ENCODE peak calls at places on chromosomes 11 and 22, in six cellular contexts. B is kidney, S is PC-9, N is thyroid gland, X is body of pancreas, G is fibroblast of lung. A is an unnamed sample.
A peak's percentile ranks its signal among the peaks of the same experiment; 100 is the strongest.

GRCh38 chr22:32996702-32997101 is 61.5 kb downstream of the SYN3 start:
- DNase-seq in N (peak; percentile 26), X (no peak), S (peak; percentile 82), B (peak; percentile 83), G (peak; percentile 19), A (no peak)

GRCh38 chr11:45209904-45210699 is 63.7 kb downstream of the PRDM11 start:
- DNase-seq in B (peak; percentile 96), X (peak; percentile 63), G (peak; percentile 32), N (peak; percentile 96), S (no peak), A (no peak)

GRCh38 chr22:41656515-41656914 is 32.2 kb downstream of the SNU13 start:
- DNase-seq in G (no peak), B (no peak), S (no peak), X (no peak), N (no peak), A (no peak)

GRCh38 chr22:27719033-27719341 is 82.6 kb downstream of the MN1 start:
- DNase-seq in X (no peak), B (no peak), N (no peak), G (no peak), S (no peak), A (no peak)

GRCh38 chr11:71370895-71371673 is 77.1 kb downstream of the DHCR7 start:
- DNase-seq in N (no peak), X (no peak), B (no peak), G (no peak), S (no peak), A (no peak)

GRCh38 chr11:42555197-42555596 is 756.6 kb upstream of the API5 start:
- DNase-seq in S (no peak), X (no peak), B (no peak), G (peak; percentile 6), N (no peak), A (no peak)

GRCh38 chr22:36769541-36769940 is 6.4 kb downstream of the IFT27 start:
- DNase-seq in X (no peak), G (no peak), N (no peak), S (no peak), B (no peak), A (no peak)

GRCh38 chr11:117658809-117659208 is 138.2 kb downstream of the DSCAML1 start:
- DNase-seq in B (no peak), X (no peak), G (no peak), N (no peak), S (no peak), A (no peak)

GRCh38 chr11:1498262-1498661 is 11.7 kb upstream of the MOB2 start:
- DNase-seq in B (peak; percentile 13), X (no peak), N (no peak), S (no peak), G (no peak), A (no peak)

GRCh38 chr11:129090056-129090455 is 102.1 kb downstream of the ARHGAP32 start:
- DNase-seq in B (no peak), G (peak; percentile 80), S (no peak), X (no peak), N (no peak), A (no peak)

GRCh38 chr11:440065-441042 is 1.5 kb downstream of the ANO9 start:
- DNase-seq in X (no peak), G (no peak), N (no peak), B (peak; percentile 64), S (no peak), A (no peak)

GRCh38 chr11:103215812-103216211 is 106.6 kb downstream of the DYNC2H1 start:
- DNase-seq in G (peak; percentile 7), X (no peak), N (no peak), S (no peak), B (no peak), A (no peak)

GRCh38 chr11:2247496-2247895 is 22.9 kb downstream of the ASCL2 start:
- DNase-seq in X (no peak), S (no peak), G (no peak), N (no peak), B (no peak), A (no peak)

GRCh38 chr11:32643526-32643925 is 59.9 kb downstream of the EIF3M start:
- DNase-seq in G (peak; percentile 53), S (no peak), N (no peak), X (no peak), B (no peak), A (no peak)

GRCh38 chr11:102451041-102451692 is 1.4 kb downstream of the TMEM123 start:
- DNase-seq in B (no peak), X (no peak), G (no peak), S (no peak), N (no peak), A (no peak)

GRCh38 chr11:124194696-124195418 is 11.7 kb downstream of the OR10D3 start:
- DNase-seq in N (peak; percentile 44), S (peak; percentile 49), G (peak; percentile 28), X (peak; percentile 31), B (no peak), A (peak; percentile 68)

GRCh38 chr22:22769434-22770279 is 118.0 kb upstream of the IGLL5 start:
- DNase-seq in G (no peak), S (no peak), B (no peak), N (no peak), X (no peak), A (no peak)

GRCh38 chr11:105923814-105924213 is 98.2 kb downstream of the MSANTD4 start:
- DNase-seq in X (no peak), B (no peak), G (peak; percentile 76), S (no peak), N (no peak), A (no peak)

GRCh38 chr22:44802956-44803355 is 50.6 kb downstream of the ARHGAP8 start:
- DNase-seq in S (no peak), G (no peak), B (no peak), N (no peak), X (no peak), A (no peak)

GRCh38 chr22:44799077-44799931 is 46.9 kb downstream of the ARHGAP8 start:
- DNase-seq in X (no peak), G (no peak), B (peak; percentile 51), N (no peak), S (no peak), A (no peak)

GRCh38 chr22:44804327-44804726 is 52.0 kb downstream of the ARHGAP8 start:
- DNase-seq in G (no peak), S (no peak), N (no peak), X (no peak), B (no peak), A (no peak)

GRCh38 chr22:44802071-44802700 is 49.8 kb downstream of the ARHGAP8 start:
- DNase-seq in S (no peak), B (no peak), G (no peak), X (no peak), N (no peak), A (no peak)

DNA sequence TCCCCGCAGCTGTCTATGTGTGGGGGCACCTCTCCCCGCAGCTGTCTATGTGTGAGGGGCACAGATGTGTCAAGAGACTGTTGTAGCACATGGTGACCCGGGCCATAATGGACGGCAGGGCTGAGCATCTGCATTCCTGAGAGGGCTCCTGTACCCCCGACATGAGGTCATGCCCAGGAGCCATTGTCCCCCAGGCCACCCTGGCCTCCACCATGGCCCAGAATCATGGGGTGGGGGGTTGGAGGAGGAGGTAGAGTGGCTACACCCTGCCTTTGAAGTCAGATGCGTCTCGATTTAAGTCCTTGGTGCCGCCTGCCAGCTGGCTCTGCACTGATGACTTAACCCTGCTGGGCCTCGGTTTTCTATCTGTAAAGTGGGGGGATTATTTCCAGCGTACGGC is 49.1 kb downstream of the ARHGAP8 start:
- DNase-seq in S (no peak), G (no peak), N (no peak), X (no peak), B (peak; percentile 48), A (no peak)
- H3K4me1 ChIP-seq in S (no peaks in the 10 kb centered on the region), G (no peaks in the 10 kb centered on the region), N (no peaks in the 10 kb centered on the region), X (no peaks in the 10 kb centered on the region), B (no peaks in the 10 kb centered on the region), A (no peaks in the 10 kb centered on the region)

DNA sequence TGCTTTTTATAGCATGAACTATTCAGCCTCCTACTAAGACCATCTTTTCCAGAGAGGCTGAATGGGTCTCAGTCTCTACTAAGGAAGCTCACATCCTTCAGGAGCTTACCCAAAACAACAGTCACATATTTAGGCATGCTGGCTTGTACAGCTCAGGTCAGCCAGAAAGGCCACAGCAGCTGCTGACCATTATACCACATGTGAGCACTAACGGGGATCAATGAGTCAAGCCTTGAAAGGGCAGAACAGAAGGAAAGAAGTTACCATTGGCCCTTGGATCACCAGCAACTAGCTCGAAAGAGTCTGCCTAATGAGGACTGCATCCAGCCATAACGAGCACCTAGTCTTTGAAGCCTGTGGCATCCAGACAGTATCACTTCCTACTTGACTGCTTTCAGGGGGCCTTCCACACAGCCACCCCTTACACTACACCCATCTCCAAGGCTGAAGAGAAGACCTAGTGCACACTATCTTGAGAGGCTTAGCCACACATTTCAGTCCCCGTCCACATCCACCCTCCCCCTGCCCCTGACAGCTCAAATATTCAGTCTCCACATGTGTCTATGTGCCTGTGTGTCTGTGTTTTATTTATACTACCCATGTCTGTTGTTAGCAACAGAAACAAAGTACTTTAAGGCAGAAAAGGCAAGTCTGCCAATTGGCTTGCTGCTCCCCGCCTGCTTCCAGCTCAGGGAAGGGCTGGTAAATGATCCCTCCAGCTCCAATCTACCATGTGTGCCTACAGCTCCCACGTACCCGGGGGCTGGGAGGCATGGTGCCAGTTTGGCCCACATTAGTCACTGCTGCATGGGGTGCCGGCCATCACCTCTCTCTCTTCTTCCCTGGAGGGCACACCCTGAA is 95.5 kb downstream of the RPL27A start:
- DNase-seq in N (peak; percentile 55), X (peak; percentile 32), G (peak; percentile 62), S (no peak), B (no peak), A (no peak)
- H3K4me1 ChIP-seq in N (peaks cover 63% of the 10 kb centered on the region), X (peaks cover 55% of the 10 kb centered on the region), G (peaks cover 24% of the 10 kb centered on the region), S (no peaks in the 10 kb centered on the region), B (peaks cover 5% of the 10 kb centered on the region), A (peaks cover 25% of the 10 kb centered on the region)

GRCh38 chr11:120117991-120118390 is 19.9 kb downstream of the TRIM29 start:
- DNase-seq in B (no peak), G (no peak), X (no peak), N (no peak), S (no peak), A (no peak)

GRCh38 chr11:120121336-120121735 is 16.6 kb downstream of the TRIM29 start:
- DNase-seq in X (no peak), B (no peak), N (no peak), S (peak; percentile 99), G (no peak), A (no peak)

GRCh38 chr11:120120805-120121335 is 17.0 kb downstream of the TRIM29 start:
- DNase-seq in X (no peak), B (no peak), G (no peak), N (no peak), S (no peak), A (no peak)

GRCh38 chr11:120116966-120117365 is 20.9 kb downstream of the TRIM29 start:
- DNase-seq in S (no peak), X (no peak), B (no peak), G (no peak), N (no peak), A (no peak)

GRCh38 chr11:120119121-120119520 is 18.8 kb downstream of the TRIM29 start:
- DNase-seq in B (no peak), S (no peak), N (no peak), X (no peak), G (no peak), A (no peak)
- H3K4me1 ChIP-seq in B (no peaks in the 10 kb centered on the region), S (peaks cover 41% of the 10 kb centered on the region), N (peaks cover 21% of the 10 kb centered on the region), X (peaks cover 4% of the 10 kb centered on the region), G (no peaks in the 10 kb centered on the region), A (peaks cover 22% of the 10 kb centered on the region)

DNA sequence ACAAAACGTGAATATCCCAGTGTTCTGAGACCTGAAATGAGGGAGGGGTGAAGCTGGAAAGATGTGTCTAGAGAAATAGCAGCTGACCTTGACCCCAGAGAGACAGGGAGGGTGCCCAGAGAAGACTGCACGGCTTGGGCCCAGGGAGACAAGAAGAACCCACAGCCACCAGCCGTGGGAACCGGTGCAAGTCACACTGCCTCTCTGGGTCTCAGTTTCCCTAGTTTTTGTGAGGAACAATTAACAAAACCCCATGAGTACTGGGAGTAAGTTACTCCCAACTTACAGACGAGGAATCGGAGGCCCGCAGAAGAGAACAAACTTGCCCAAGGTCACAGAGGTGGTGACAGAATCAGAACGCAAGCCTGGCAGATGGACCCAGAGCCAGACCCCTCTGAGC is 19.2 kb downstream of the TNKS1BP1 start:
- DNase-seq in G (no peak), S (no peak), X (no peak), B (no peak), N (no peak), A (no peak)
- H3K4me1 ChIP-seq in G (peaks cover 21% of the 10 kb centered on the region), S (peaks cover 33% of the 10 kb centered on the region), X (peaks cover 61% of the 10 kb centered on the region), B (no peaks in the 10 kb centered on the region), N (peaks cover 67% of the 10 kb centered on the region), A (peaks cover 4% of the 10 kb centered on the region)